ENCODE peak calls at places on chromosomes 11 and 22, in five cellular contexts. O, V, S, W and K are unnamed samples.

GRCh38 chr22:31488988-31489617 is 539 bp downstream of the EIF4ENIF1 start:
- DNase-seq in O (no peak), V (peak), S (no peak), W (peak), K (no peak)

GRCh38 chr11:69677744-69678143 is 2.6 kb upstream of the LTO1 start:
- DNase-seq in O (no peak), V (no peak), S (no peak), W (no peak), K (no peak)

GRCh38 chr22:20423636-20424511 is 13.8 kb downstream of the SCARF2 start:
- DNase-seq in O (no peak), V (no peak), S (no peak), W (no peak), K (peak)

GRCh38 chr11:115518983-115519382 is 14.8 kb upstream of the CADM1 start:
- DNase-seq in O (no peak), V (no peak), S (no peak), W (no peak), K (no peak)

GRCh38 chr11:45087301-45087700 is 59.1 kb upstream of the PRDM11 start:
- DNase-seq in O (no peak), V (no peak), S (no peak), W (peak), K (peak)

GRCh38 chr11:45288395-45288794 is 2.3 kb upstream of the SYT13 start:
- DNase-seq in O (no peak), V (no peak), S (no peak), W (no peak), K (no peak)

GRCh38 chr22:20128902-20129746 is 2.5 kb upstream of the ZDHHC8 start:
- DNase-seq in O (no peak), V (peak), S (no peak), W (peak), K (no peak)

GRCh38 chr11:19573666-19574065 is 139.0 kb upstream of the NAV2 start:
- DNase-seq in O (no peak), V (no peak), S (no peak), W (no peak), K (no peak)

GRCh38 chr11:109423114-109423859 is 1.3 kb downstream of the C11orf87 start:
- DNase-seq in O (no peak), V (no peak), S (no peak), W (peak), K (no peak)

GRCh38 chr22:30606455-30607299 is at the start of gene TCN2:
- DNase-seq in O (peak), V (peak), S (peak), W (peak), K (peak)

GRCh38 chr11:86162257-86162656 is 82.3 kb upstream of the EED start:
- DNase-seq in O (no peak), V (peak), S (no peak), W (peak), K (peak)

GRCh38 chr22:20615533-20616450 is 108.4 kb downstream of the MED15 start:
- DNase-seq in O (no peak), V (no peak), S (no peak), W (no peak), K (no peak)

GRCh38 chr11:2904153-2905052 is 18.8 kb upstream of the CDKN1C start:
- DNase-seq in O (no peak), V (no peak), S (no peak), W (no peak), K (no peak)

GRCh38 chr11:120184946-120185677 is 25.7 kb upstream of the OAF start:
- DNase-seq in O (peak), V (no peak), S (no peak), W (no peak), K (no peak)

GRCh38 chr11:129236850-129237249 is 44.7 kb upstream of the ARHGAP32 start:
- DNase-seq in O (no peak), V (no peak), S (no peak), W (no peak), K (no peak)

GRCh38 chr11:126578021-126578420 is 222.5 kb downstream of the ST3GAL4 start:
- DNase-seq in O (no peak), V (no peak), S (no peak), W (no peak), K (no peak)

GRCh38 chr11:65833297-65834030 is at the start of gene SNX32:
- DNase-seq in O (peak), V (peak), S (no peak), W (peak), K (peak)

GRCh38 chr11:2796508-2797180 is 88.9 kb downstream of the CDKN1C start:
- DNase-seq in O (peak), V (no peak), S (no peak), W (no peak), K (peak)

GRCh38 chr11:94193288-94193687 is 64.6 kb downstream of the PANX1 start:
- DNase-seq in O (no peak), V (peak), S (peak), W (peak), K (no peak)

GRCh38 chr22:29503811-29504372 is 23.9 kb downstream of the NEFH start:
- DNase-seq in O (peak), V (peak), S (no peak), W (peak), K (peak)

GRCh38 chr11:45537617-45538016 is 127.8 kb downstream of the CHST1 start:
- DNase-seq in O (no peak), V (peak), S (no peak), W (no peak), K (no peak)

GRCh38 chr11:131392528-131393255 is 22.3 kb downstream of the NTM start:
- DNase-seq in O (no peak), V (peak), S (no peak), W (no peak), K (no peak)

GRCh38 chr22:35882226-35883027 is 146.2 kb downstream of the RBFOX2 start:
- DNase-seq in O (no peak), V (no peak), S (no peak), W (no peak), K (no peak)

GRCh38 chr11:8365542-8365941 is 101.9 kb upstream of the LMO1 start:
- DNase-seq in O (no peak), V (no peak), S (no peak), W (no peak), K (no peak)

GRCh38 chr11:280762-281485 is 2.7 kb downstream of the NLRP6 start:
- DNase-seq in O (no peak), V (no peak), S (no peak), W (no peak), K (no peak)

GRCh38 chr11:126104420-126104819 is 41.8 kb upstream of the CDON start:
- DNase-seq in O (no peak), V (no peak), S (no peak), W (no peak), K (no peak)

GRCh38 chr11:122138759-122139594 is 23.0 kb upstream of the BLID start:
- DNase-seq in O (no peak), V (peak), S (no peak), W (peak), K (peak)

GRCh38 chr22:40334060-40334459 is 12.2 kb upstream of the ADSL start:
- DNase-seq in O (no peak), V (no peak), S (no peak), W (no peak), K (no peak)

GRCh38 chr11:8567597-8568198 is 26.3 kb downstream of the STK33 start:
- DNase-seq in O (no peak), V (peak), S (no peak), W (no peak), K (no peak)

GRCh38 chr11:95924414-95924760 is 480 bp upstream of the MTMR2 start:
- DNase-seq in O (no peak), V (no peak), S (no peak), W (no peak), K (no peak)

GRCh38 chr11:112719736-112720525 is 241.3 kb upstream of the NCAM1 start:
- DNase-seq in O (no peak), V (no peak), S (no peak), W (no peak), K (no peak)

GRCh38 chr11:2409026-2409553 is 8.5 kb downstream of the TSSC4 start:
- DNase-seq in O (no peak), V (no peak), S (no peak), W (no peak), K (no peak)

GRCh38 chr11:61536676-61537270 is 28.2 kb downstream of the LRRC10B start:
- DNase-seq in O (no peak), V (no peak), S (no peak), W (no peak), K (no peak)

GRCh38 chr22:43349636-43350035 is 6.5 kb upstream of the SCUBE1 start:
- DNase-seq in O (no peak), V (no peak), S (no peak), W (no peak), K (no peak)

GRCh38 chr11:130448039-130448415 is 418 bp upstream of the ADAMTS15 start:
- DNase-seq in O (no peak), V (no peak), S (no peak), W (no peak), K (no peak)

GRCh38 chr11:46675288-46675851 is 25.0 kb downstream of the ARHGAP1 start:
- DNase-seq in O (peak), V (peak), S (peak), W (no peak), K (no peak)

GRCh38 chr11:12675951-12676711 is 1.9 kb downstream of the TEAD1 start:
- DNase-seq in O (no peak), V (peak), S (no peak), W (no peak), K (no peak)
- H3K4me3 ChIP-seq in O (peak), V (peak), S (peak), W (peak), K (peak)

GRCh38 chr11:27599217-27599616 is 92.6 kb upstream of the LIN7C start:
- DNase-seq in O (no peak), V (peak), S (no peak), W (no peak), K (no peak)

GRCh38 chr11:27600656-27601055 is 94.1 kb upstream of the LIN7C start:
- DNase-seq in O (no peak), V (no peak), S (no peak), W (no peak), K (no peak)

GRCh38 chr11:27596388-27596787 is 89.8 kb upstream of the LIN7C start:
- DNase-seq in O (no peak), V (no peak), S (no peak), W (no peak), K (no peak)

GRCh38 chr11:27592111-27592780 is 85.7 kb upstream of the LIN7C start:
- DNase-seq in O (no peak), V (no peak), S (no peak), W (no peak), K (no peak)

DNA sequence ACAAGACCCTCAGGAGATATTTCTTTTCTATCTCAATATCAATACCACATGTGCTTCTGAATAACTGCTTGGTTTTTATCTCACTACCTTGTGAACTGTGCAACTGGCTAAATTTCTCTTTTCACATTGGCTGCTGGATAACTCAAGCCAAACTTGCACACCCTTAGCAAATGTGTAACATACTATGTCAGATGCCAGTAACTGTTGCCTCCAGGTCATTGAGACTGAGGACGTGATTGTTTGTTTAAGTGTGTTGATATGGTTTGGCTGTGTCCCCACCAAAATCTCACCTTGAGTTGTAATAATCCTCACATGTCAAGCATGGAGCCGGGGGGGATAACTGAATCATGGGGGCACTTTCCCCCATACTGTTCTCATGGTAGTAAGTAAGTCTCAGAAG is 90.2 kb upstream of the LIN7C start:
- DNase-seq in O (no peak), V (no peak), S (no peak), W (no peak), K (no peak)
- H3K4me3 ChIP-seq in O (no peak), V (no peak), S (no peak), W (no peak), K (no peak)

GRCh38 chr11:33734441-33735165 is 1.6 kb downstream of the CD59 start:
- DNase-seq in O (no peak), V (peak), S (no peak), W (peak), K (peak)
- H3K4me3 ChIP-seq in O (peak), V (peak), S (peak), W (peak), K (peak)

GRCh38 chr11:10451399-10452116 is 3.5 kb upstream of the AMPD3 start:
- DNase-seq in O (no peak), V (no peak), S (no peak), W (no peak), K (no peak)
- H3K4me3 ChIP-seq in O (no peak), V (peak), S (no peak), W (peak), K (no peak)

GRCh38 chr11:31825453-31826391 is 14.6 kb upstream of the PAX6 start:
- DNase-seq in O (no peak), V (no peak), S (no peak), W (no peak), K (no peak)
- H3K4me3 ChIP-seq in O (no peak), V (no peak), S (no peak), W (no peak), K (no peak)

GRCh38 chr11:118884613-118885274 is 1.1 kb downstream of the CXCR5 start:
- DNase-seq in O (no peak), V (no peak), S (no peak), W (no peak), K (no peak)
- H3K4me3 ChIP-seq in O (no peak), V (no peak), S (no peak), W (no peak), K (no peak)

GRCh38 chr11:111393096-111393495 is 14.0 kb upstream of the POU2AF1 start:
- DNase-seq in O (no peak), V (no peak), S (no peak), W (no peak), K (no peak)

GRCh38 chr11:111392552-111392951 is 13.5 kb upstream of the POU2AF1 start:
- DNase-seq in O (no peak), V (no peak), S (no peak), W (no peak), K (no peak)

GRCh38 chr11:111395081-111395480 is 16.0 kb upstream of the POU2AF1 start:
- DNase-seq in O (no peak), V (no peak), S (no peak), W (no peak), K (no peak)

GRCh38 chr11:111393585-111393984 is 14.5 kb upstream of the POU2AF1 start:
- DNase-seq in O (no peak), V (no peak), S (no peak), W (no peak), K (no peak)

DNA sequence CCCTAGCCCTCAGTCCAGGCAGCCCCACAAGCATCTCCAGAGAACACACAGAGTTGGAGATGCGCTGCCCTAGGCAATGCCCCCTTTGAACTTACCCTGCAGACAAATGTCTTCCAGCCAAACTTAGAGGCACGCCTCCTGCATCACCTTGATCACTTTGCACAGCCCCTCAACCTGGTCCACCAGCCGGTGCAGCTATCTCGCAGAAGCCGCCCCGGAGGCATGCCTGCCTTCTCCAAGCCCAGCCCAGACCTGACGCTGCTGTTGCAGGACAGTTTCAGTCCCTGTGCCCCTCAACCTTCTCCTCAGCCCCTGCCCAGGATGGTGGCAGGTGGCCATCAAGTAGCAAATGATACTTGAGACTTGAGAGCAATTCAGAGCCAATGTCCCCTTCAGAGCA is 16.7 kb upstream of the POU2AF1 start:
- DNase-seq in O (no peak), V (no peak), S (no peak), W (no peak), K (no peak)
- H3K4me3 ChIP-seq in O (no peak), V (no peak), S (no peak), W (no peak), K (no peak)

DNA sequence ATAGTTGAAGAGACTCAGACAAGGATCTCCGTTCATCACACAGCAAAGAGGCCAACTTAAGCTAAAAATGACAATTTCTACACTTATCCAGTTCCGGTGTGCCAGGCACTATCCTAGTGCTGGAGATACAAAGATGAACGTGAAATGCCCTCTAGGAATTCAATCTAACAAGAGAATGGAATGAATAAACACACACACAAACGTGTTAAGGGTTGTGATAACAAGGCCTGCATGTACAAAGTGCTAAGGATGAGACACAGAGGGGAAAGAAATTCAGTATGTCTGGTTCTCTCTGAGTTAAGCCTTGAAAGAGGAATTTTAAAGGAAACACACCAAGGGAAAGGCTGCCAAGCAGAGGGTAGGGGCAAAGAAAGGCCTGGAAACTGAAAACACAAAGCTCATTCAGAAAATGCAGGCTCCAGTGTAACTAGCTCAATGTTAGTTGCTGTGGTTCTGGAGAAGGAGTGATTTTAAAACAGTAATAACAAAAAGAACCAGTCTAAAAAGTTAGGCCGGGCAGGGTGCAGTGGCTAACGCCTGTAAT is 4.2 kb downstream of the CHKA start:
- DNase-seq in O (no peak), V (no peak), S (no peak), W (no peak), K (no peak)
- H3K4me3 ChIP-seq in O (no peak), V (no peak), S (no peak), W (no peak), K (no peak)

GRCh38 chr11:10005955-10006525 is 288.0 kb downstream of the SBF2 start:
- DNase-seq in O (no peak), V (no peak), S (no peak), W (no peak), K (no peak)

GRCh38 chr11:10002221-10002620 is 291.8 kb downstream of the SBF2 start:
- DNase-seq in O (no peak), V (no peak), S (no peak), W (no peak), K (no peak)

DNA sequence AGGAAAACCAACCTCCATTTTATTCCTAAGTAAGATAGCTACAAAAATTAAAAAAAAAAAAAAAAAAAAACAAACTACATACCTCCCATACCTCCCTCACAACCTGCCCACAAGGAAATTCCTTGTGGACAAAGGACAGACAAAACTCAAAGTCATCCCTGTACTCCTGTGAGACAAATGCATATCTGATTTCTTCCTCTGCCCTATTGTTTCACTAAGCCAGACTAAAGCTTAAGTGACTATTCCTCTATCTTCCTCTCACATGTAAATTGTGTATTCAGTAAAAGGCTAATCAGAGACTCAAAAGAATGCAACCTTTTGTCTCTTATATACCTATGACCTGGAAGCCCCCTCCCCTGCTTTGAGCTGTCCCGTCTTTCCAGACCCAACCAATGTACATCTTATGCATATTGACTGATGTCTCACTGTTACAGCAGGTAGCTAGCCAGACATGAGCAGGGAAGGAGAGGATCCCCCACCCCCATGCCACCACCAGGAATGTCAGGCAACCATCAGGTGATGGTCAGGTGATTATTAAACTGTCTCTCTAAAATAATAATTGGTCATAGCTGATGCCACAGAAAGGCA is 289.4 kb downstream of the SBF2 start:
- DNase-seq in O (no peak), V (no peak), S (no peak), W (no peak), K (peak)
- H3K4me3 ChIP-seq in O (no peak), V (no peak), S (no peak), W (no peak), K (no peak)

DNA sequence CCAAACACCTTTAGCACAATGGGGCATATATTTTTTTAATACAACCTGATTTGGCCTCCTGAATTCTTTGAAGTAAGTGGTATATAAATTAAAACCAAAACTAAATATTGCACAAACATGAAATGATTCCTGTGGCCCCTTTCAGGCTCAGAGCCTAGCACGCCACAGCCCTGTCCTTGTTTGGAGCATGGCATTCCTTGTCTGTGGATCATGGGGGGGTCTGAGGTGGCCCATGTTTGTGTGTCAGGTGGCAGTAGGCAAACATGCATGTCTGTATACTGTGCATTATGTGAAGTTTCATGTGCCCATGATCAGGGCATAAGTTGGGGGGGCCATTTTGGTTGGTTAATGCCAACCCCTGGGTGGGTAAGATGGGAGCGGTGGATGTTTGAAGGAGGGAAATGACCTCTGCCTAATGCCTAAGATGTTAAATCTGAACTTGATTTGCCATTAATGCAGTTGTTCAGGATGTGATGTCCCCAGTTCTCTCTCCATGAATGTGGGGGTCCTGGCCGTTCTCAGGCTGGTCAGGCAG is 18.6 kb downstream of the UPB1 start:
- DNase-seq in O (no peak), V (no peak), S (no peak), W (no peak), K (no peak)
- H3K4me3 ChIP-seq in O (no peak), V (no peak), S (no peak), W (no peak), K (no peak)